ENCODE peak calls at places on chromosomes 7 and 10, in nine cellular contexts. U, C, J, O, D, Y, N, E and F are unnamed samples.

GRCh38 chr7:96080021-96080420 is 241.9 kb downstream of the SLC25A13 start:
- DNase-seq in J (no peak), D (no peak), U (no peak), E (peak; percentile 32), Y (no peak), O (no peak), C (no peak), N (no peak), F (no peak)

GRCh38 chr10:121417298-121417697 is 180.9 kb downstream of the FGFR2 start:
- DNase-seq in N (no peak), U (no peak), D (no peak), E (no peak), O (no peak), C (no peak), Y (no peak), J (no peak), F (no peak)

GRCh38 chr10:82874671-82875070 is 999.7 kb downstream of the NRG3 start:
- DNase-seq in D (no peak), O (no peak), U (no peak), E (peak; percentile 6), C (no peak), Y (no peak), J (no peak), N (no peak), F (no peak)

GRCh38 chr7:142859829-142860228 is 5.0 kb downstream of the EPHB6 start:
- DNase-seq in D (peak; percentile 53), E (peak; percentile 37), O (no peak), C (no peak), N (no peak), J (no peak), U (no peak), Y (peak; percentile 26), F (no peak)

GRCh38 chr10:119768455-119769094 is 42.7 kb downstream of the INPP5F start:
- DNase-seq in N (no peak), D (no peak), Y (no peak), E (peak; percentile 88), C (no peak), U (no peak), O (no peak), J (no peak), F (no peak)

GRCh38 chr7:112538859-112539258 is 58.1 kb downstream of the LSMEM1 start:
- DNase-seq in D (no peak), C (no peak), J (no peak), E (no peak), N (no peak), U (no peak), O (no peak), Y (no peak), F (no peak)

GRCh38 chr7:91999631-92000571 is 59.2 kb downstream of the AKAP9 start:
- DNase-seq in Y (no peak), E (no peak), N (no peak), J (no peak), U (no peak), C (no peak), D (no peak), O (no peak), F (no peak)

GRCh38 chr7:129433823-129434171 is 435 bp upstream of the STRIP2 start:
- DNase-seq in O (no peak), U (no peak), D (no peak), J (no peak), Y (no peak), E (no peak), C (no peak), N (no peak), F (no peak)

GRCh38 chr7:74028321-74028812 is 394 bp downstream of the ELN start:
- DNase-seq in O (no peak), J (no peak), D (peak; percentile 55), N (no peak), Y (no peak), E (no peak), C (no peak), U (no peak), F (no peak)

GRCh38 chr7:74026406-74027123 is 1.4 kb upstream of the ELN start:
- DNase-seq in E (peak; percentile 51), C (no peak), Y (peak; percentile 96), O (no peak), U (peak; percentile 69), N (peak; percentile 29), D (peak; percentile 86), J (peak; percentile 80), F (peak; percentile 83)

GRCh38 chr7:74025745-74026144 is 2.2 kb upstream of the ELN start:
- DNase-seq in E (no peak), U (no peak), J (no peak), N (no peak), D (no peak), O (no peak), C (no peak), Y (no peak), F (no peak)

GRCh38 chr7:74027683-74028320 is at the start of gene ELN:
- DNase-seq in C (no peak), D (peak; percentile 96), Y (peak; percentile 72), N (peak; percentile 53), U (no peak), J (peak; percentile 72), E (no peak), O (no peak), F (no peak)

DNA sequence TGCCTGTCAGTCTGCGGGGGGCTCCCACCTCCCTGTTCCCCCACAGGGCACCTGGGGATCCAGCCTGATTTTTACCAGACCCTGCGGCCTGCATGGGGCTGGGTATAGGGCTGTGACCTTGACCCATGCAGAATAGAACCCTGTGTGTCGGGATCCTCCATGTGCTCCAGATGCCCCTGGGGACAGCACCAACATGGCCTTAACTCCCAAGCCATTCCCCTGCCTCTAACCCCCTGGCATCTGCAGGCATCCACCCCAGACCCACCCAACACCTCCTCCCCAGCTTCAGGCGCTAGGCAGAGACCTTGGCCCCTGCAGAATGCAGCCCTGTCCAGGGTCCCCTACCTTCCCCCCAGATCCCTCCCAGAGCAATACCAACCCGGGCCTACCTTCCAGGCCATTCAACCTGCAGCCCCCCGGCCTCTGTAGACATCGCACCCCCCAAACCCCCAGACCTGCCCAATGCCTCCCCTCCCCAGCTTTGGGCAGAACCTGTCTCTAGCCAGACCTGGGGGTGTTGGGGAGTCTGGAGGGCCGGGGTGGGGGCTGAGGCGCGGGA is 770 bp upstream of the ELN start:
- DNase-seq in D (no peak), N (no peak), E (no peak), J (no peak), U (no peak), O (no peak), C (no peak), Y (no peak), F (no peak)
- TF ChIP-seq CTCF in D (no peak), N (no peak), E (no peak), J (peak; percentile 29), U (no peak), O (no peak), C (no peak), Y (peak; percentile 5), F (no peak)

GRCh38 chr10:54940418-54940817 is 139.4 kb upstream of the PCDH15 start:
- DNase-seq in Y (no peak), C (no peak), J (no peak), D (no peak), O (no peak), E (no peak), U (no peak), N (no peak), F (no peak)
- TF ChIP-seq CTCF in Y (peak; percentile 26), C (no peak), J (no peak), D (no peak), O (no peak), E (no peak), U (no peak), N (no peak), F (peak; percentile 19)

DNA sequence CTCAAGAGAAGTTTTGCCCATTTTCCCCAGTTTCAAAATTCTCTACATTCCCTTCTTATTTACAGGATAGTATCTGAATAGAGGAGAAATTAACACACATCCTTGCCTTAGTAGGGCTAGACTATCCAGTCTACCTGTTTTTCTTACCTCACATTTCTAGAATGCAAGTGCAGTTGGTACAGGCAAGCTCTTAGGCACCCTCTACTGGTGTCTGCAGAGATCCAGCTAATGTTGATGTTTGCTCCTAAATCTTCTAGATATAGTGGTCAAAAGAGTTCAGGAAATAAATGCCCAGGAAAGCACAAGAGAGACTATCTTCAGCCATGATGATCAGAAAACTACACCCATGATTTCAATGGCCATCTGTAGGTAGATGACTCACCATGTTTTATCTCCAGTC is 205.3 kb downstream of the HTR7 start:
- DNase-seq in U (no peak), O (no peak), E (peak; percentile 58), J (no peak), C (no peak), Y (peak; percentile 59), D (no peak), N (no peak), F (no peak)
- TF ChIP-seq CTCF in U (no peak), O (peak; percentile 65), E (peak; percentile 75), J (peak; percentile 13), C (peak; percentile 56), Y (peak; percentile 71), D (no peak), N (no peak), F (no peak)

DNA sequence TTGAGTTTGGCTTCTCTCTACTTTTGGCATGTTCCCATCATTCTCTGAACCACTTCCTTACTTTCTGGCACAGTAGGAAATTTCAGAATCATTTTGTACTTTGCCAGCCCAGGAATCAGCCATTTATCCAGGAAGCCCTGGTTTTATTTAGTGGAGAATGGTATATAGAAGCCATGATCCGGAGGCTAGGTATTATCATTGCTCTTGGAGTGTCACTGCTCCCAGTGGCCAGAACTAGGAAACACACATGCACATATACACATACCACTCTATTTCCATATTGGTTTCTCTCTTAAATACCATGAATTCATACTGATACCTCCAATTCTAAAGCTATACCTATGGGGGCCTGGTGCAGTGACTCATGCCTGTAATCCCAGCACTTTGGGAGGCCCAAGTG is 36.3 kb downstream of the SUFU start:
- DNase-seq in O (no peak), E (peak; percentile 43), D (no peak), N (no peak), J (no peak), U (no peak), Y (no peak), C (no peak), F (no peak)
- TF ChIP-seq CTCF in O (peak; percentile 47), E (peak; percentile 44), D (no peak), N (peak; percentile 23), J (peak; percentile 34), U (no peak), Y (peak; percentile 64), C (peak; percentile 28), F (peak; percentile 53)

DNA sequence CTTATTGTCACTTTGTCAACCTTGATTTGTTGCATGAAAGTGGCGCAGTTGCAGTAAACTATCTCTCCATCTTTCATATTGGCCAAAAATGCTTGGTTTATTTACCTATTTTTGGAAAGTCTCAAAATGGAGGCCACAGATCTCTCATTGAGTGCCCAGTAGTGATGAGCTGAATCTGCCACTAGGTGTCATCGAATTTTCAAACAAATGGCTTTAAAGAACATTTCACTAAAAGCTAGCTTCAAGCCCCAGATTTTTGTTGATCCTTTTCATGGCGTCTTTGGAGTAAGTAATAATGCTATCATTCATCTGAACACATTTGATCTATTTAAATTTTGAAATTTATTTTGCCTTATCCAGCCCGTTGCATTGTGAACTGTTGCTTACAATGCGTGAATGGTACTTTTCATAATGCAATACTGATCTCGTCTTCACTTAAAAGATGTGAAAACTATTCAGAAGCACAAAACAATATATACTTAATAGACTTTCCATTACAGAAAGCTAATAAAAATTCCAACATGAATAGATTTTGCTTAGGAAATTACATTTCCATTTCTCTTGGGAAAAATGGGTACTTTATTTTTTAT is 236.2 kb downstream of the DNAJB9 start:
- DNase-seq in Y (peak; percentile 55), D (no peak), N (no peak), E (peak; percentile 20), C (peak; percentile 14), J (no peak), O (no peak), U (no peak), F (no peak)
- TF ChIP-seq CTCF in Y (peak; percentile 85), D (no peak), N (peak; percentile 10), E (peak; percentile 49), C (peak; percentile 59), J (peak; percentile 13), O (no peak), U (no peak), F (peak; percentile 70)